ENCODE peak calls at places on chromosomes 3 and 15, in nine cellular contexts. E is neural crest cell; Q is activated CD4-positive, alpha-beta memory T cell treated with anti-CD3 and anti-CD28 coated beads for 36 hours; M is NCI-H774; J is C1 segment of cervical spinal cord; Y is Jurkat, Clone E6-1; P is T-helper 9 cell; W is RPMI8226; A is body of pancreas. S is an unnamed sample.
A peak's percentile ranks its signal among the peaks of the same experiment; 100 is the strongest.

GRCh38 chr15:90086868-90087268 is 15.4 kb downstream of the IDH2 start:
- DNase-seq in E (peak; percentile 52), Q (peak; percentile 73), M (peak; percentile 11), J (no peak), Y (peak; percentile 49), P (peak; percentile 36), W (peak; percentile 70), A (peak; percentile 57), S (no peak)

GRCh38 chr3:169128579-169128978 is 534.9 kb downstream of the MECOM start:
- DNase-seq in E (no peak), Q (no peak), M (no peak), J (no peak), Y (no peak), P (no peak), W (no peak), A (no peak), S (no peak)

GRCh38 chr15:95832655-95833054 is 497.8 kb upstream of the NR2F2 start:
- DNase-seq in E (no peak), Q (no peak), M (peak; percentile 2), J (no peak), Y (no peak), P (no peak), W (no peak), A (no peak), S (no peak)

GRCh38 chr15:42118650-42119531 is 24.5 kb upstream of the PLA2G4D start:
- DNase-seq in E (no peak), Q (no peak), M (peak; percentile 32), J (no peak), Y (peak; percentile 25), P (no peak), W (peak; percentile 48), A (peak; percentile 52), S (peak; percentile 3)

GRCh38 chr3:21750291-21750690 is 719 bp downstream of the ZNF385D start:
- DNase-seq in E (no peak), Q (no peak), M (no peak), J (peak; percentile 11), Y (no peak), P (no peak), W (no peak), A (no peak), S (no peak)

GRCh38 chr3:48563382-48563918 is at the start of gene UCN2:
- DNase-seq in E (no peak), Q (no peak), M (no peak), J (no peak), Y (no peak), P (no peak), W (no peak), A (no peak), S (no peak)

GRCh38 chr3:31423522-31423921 is 109.2 kb upstream of the STT3B start:
- DNase-seq in E (no peak), Q (no peak), M (no peak), J (no peak), Y (no peak), P (no peak), W (no peak), A (no peak), S (no peak)

GRCh38 chr3:138657508-138657907 is 48.9 kb downstream of the FAIM start:
- DNase-seq in E (no peak), Q (no peak), M (no peak), J (no peak), Y (no peak), P (no peak), W (no peak), A (peak; percentile 47), S (no peak)

GRCh38 chr15:60457985-60458384 is 21.0 kb downstream of the ICE2 start:
- DNase-seq in E (no peak), Q (no peak), M (no peak), J (no peak), Y (no peak), P (no peak), W (no peak), A (no peak), S (no peak)